ENCODE peak calls at places on chromosomes 13 and 19, in seven cellular contexts. T, K, D, B, U, A and Q are unnamed samples.

GRCh38 chr19:29645911-29646310 is 19.4 kb upstream of the PLEKHF1 start:
- DNase-seq in T (no peak), K (peak; percentile 48), D (peak; percentile 38), B (peak; percentile 79), U (no peak), A (no peak), Q (no peak)

GRCh38 chr13:37187110-37187509 is 81.6 kb upstream of the CSNK1A1L start:
- DNase-seq in T (no peak), K (no peak), D (no peak), B (no peak), U (no peak), A (no peak), Q (no peak)

GRCh38 chr13:71852082-71852481 is 14.9 kb downstream of the DACH1 start:
- DNase-seq in T (no peak), K (no peak), D (no peak), B (no peak), U (no peak), A (no peak), Q (no peak)

GRCh38 chr19:14475251-14476073 is at the start of gene PTGER1:
- DNase-seq in T (no peak), K (no peak), D (no peak), B (no peak), U (peak; percentile 42), A (no peak), Q (no peak)

GRCh38 chr13:20492641-20493040 is 33.0 kb downstream of the CRYL1 start:
- DNase-seq in T (no peak), K (no peak), D (no peak), B (no peak), U (peak; percentile 34), A (no peak), Q (no peak)

GRCh38 chr13:86601351-86601750 is 802.1 kb upstream of the SLITRK6 start:
- DNase-seq in T (no peak), K (no peak), D (no peak), B (no peak), U (no peak), A (no peak), Q (no peak)

GRCh38 chr13:39406688-39407087 is 196.3 kb downstream of the LHFPL6 start:
- DNase-seq in T (no peak), K (no peak), D (no peak), B (no peak), U (no peak), A (no peak), Q (no peak)

GRCh38 chr13:21076265-21076653 is 14.9 kb upstream of the LATS2 start:
- DNase-seq in T (no peak), K (no peak), D (no peak), B (no peak), U (no peak), A (no peak), Q (no peak)

GRCh38 chr19:34224996-34225658 is 29.2 kb upstream of the GARRE1 start:
- DNase-seq in T (no peak), K (no peak), D (no peak), B (no peak), U (no peak), A (no peak), Q (no peak)

GRCh38 chr19:17160908-17161307 is 54.2 kb upstream of the USE1 start:
- DNase-seq in T (no peak), K (no peak), D (no peak), B (no peak), U (no peak), A (no peak), Q (peak; percentile 52)

GRCh38 chr19:35931874-35932202 is 4.3 kb upstream of the LRFN3 start:
- DNase-seq in T (no peak), K (no peak), D (no peak), B (no peak), U (no peak), A (no peak), Q (no peak)

GRCh38 chr13:106109391-106109791 is 426.1 kb downstream of the EFNB2 start:
- DNase-seq in T (no peak), K (no peak), D (no peak), B (no peak), U (no peak), A (no peak), Q (no peak)

GRCh38 chr13:86446311-86446710 is 647.1 kb upstream of the SLITRK6 start:
- DNase-seq in T (no peak), K (no peak), D (no peak), B (no peak), U (no peak), A (no peak), Q (no peak)

GRCh38 chr19:22605275-22606211 is 28.6 kb upstream of the ZNF492 start:
- DNase-seq in T (no peak), K (no peak), D (no peak), B (no peak), U (no peak), A (no peak), Q (no peak)

GRCh38 chr13:32081591-32081990 is 50.0 kb downstream of the FRY start:
- DNase-seq in T (no peak), K (no peak), D (no peak), B (no peak), U (no peak), A (no peak), Q (no peak)

GRCh38 chr19:29499921-29500590 is 25.7 kb upstream of the VSTM2B start:
- DNase-seq in T (no peak), K (no peak), D (no peak), B (no peak), U (no peak), A (peak; percentile 47), Q (no peak)

GRCh38 chr13:44669534-44669933 is 93.4 kb upstream of the TSC22D1 start:
- DNase-seq in T (no peak), K (no peak), D (no peak), B (no peak), U (no peak), A (no peak), Q (no peak)

DNA sequence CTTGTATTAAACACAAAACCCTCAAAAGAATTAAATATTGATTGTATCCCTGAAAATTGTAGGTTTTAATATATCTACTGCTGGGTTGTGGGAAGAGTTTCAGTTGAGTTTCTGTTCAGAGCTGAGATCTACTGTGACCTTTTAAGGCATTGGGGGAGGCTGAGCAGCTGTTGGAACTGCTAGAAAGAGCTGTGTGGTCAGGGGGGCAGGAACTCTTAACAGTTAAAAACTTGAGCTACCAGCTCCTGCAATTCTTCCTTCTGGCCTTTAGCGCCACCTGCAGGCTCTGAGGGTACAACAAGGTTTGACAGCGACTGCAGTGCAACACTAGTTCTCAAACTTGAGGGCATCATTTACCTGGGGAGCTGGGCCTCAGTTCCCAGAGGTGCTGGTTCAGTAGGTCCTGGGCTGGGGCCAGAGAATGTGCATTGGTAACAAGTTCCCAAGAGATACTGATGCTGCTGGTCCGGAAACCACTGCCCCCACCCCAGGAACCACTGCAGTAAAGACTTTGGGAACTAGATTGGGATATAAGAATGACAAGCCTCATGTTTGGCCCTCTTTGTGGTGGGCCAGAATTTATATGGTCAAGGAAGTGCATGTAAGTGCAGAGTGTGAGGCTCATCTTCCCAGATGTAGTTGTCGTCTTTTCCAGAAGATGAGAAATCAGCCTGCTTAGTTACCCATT is 2.5 kb downstream of the RNASEH2B start:
- DNase-seq in T (peak; percentile 90), K (peak; percentile 85), D (peak; percentile 89), B (peak; percentile 90), U (peak; percentile 96), A (peak; percentile 88), Q (peak; percentile 98)
- H3K4me1 ChIP-seq in T (peaks cover 9% of the 10 kb centered on the region), K (peaks cover 87% of the 10 kb centered on the region), D (peaks cover 27% of the 10 kb centered on the region), B (peaks cover 33% of the 10 kb centered on the region), U (no peaks in the 10 kb centered on the region), A (peaks cover 8% of the 10 kb centered on the region), Q (peaks cover 31% of the 10 kb centered on the region)

GRCh38 chr19:13299838-13300237 is 149.6 kb downstream of the IER2 start:
- DNase-seq in T (no peak), K (no peak), D (no peak), B (no peak), U (no peak), A (no peak), Q (no peak)
- TF ChIP-seq CTCF in T (no peak), K (no peak), D (no peak), B (no peak), U (no peak), A (no peak), Q (no peak)

GRCh38 chr19:10468133-10468532 is 35.0 kb downstream of the KEAP1 start:
- DNase-seq in T (no peak), K (no peak), D (no peak), B (no peak), U (no peak), A (no peak), Q (no peak)

GRCh38 chr19:10474962-10475451 is 28.1 kb downstream of the KEAP1 start:
- DNase-seq in T (no peak), K (no peak), D (no peak), B (no peak), U (no peak), A (no peak), Q (no peak)

GRCh38 chr19:10471909-10472308 is 31.2 kb downstream of the KEAP1 start:
- DNase-seq in T (no peak), K (no peak), D (peak; percentile 18), B (no peak), U (no peak), A (no peak), Q (no peak)

GRCh38 chr19:10478476-10478875 is 24.7 kb downstream of the KEAP1 start:
- DNase-seq in T (no peak), K (no peak), D (no peak), B (no peak), U (no peak), A (no peak), Q (no peak)

GRCh38 chr19:10473192-10473591 is 30.0 kb downstream of the KEAP1 start:
- DNase-seq in T (no peak), K (no peak), D (peak; percentile 76), B (no peak), U (no peak), A (no peak), Q (no peak)
- H3K4me1 ChIP-seq in T (no peaks in the 10 kb centered on the region), K (no peaks in the 10 kb centered on the region), D (peaks cover 16% of the 10 kb centered on the region), B (peaks cover 1% of the 10 kb centered on the region), U (no peaks in the 10 kb centered on the region), A (no peaks in the 10 kb centered on the region), Q (no peaks in the 10 kb centered on the region)

DNA sequence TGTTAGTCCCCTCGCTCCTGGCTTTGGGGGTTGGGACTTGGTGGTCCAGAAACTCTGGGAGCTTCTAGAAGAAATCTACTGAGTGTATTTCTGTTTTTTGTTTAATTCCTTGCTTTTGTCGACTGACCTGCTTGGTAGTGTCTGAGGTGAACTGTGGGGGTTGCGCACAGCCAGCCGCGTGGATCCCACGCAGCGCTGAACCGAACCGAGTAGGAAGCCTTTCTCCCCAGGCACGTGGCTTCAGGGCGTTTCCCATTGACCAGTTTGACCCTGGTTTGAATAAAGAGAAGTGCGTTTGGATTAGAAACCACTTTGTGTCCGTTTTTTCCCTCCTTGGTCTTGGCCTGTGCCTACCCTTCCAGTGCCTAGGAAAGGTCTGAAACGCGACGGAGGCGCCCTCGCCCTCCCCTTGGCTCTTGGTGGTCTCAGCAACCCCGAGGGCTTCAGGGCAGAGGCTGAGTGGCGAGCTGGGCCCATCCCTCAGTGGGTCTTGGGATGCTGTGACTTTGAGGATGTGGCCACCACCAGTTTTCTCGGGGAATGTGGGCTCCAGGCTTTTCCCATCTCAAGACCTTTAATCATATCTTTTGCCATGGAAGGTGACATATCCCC is 2.7 kb upstream of the RPS15 start:
- DNase-seq in T (peak; percentile 14), K (no peak), D (no peak), B (no peak), U (no peak), A (no peak), Q (no peak)
- TF ChIP-seq CTCF in T (no peak), K (no peak), D (no peak), B (no peak), U (no peak), A (no peak), Q (no peak)